ENCODE peak calls at places on chromosomes 13 and 19, in five cellular contexts. L, B, K, Y and J are unnamed samples. For H3K4me1, the result is how much of the 10 kb centered on the place peaks cover.

GRCh38 chr13:44160549-44161278 is 212.9 kb upstream of the SERP2 start:
- DNase-seq in L (no peak), B (no peak), K (no peak), Y (no peak), J (no peak)

GRCh38 chr13:112923962-112924361 is 45.1 kb upstream of the MCF2L start:
- DNase-seq in L (no peak), B (no peak), K (no peak), Y (no peak), J (no peak)

GRCh38 chr13:110301606-110302131 is 5.3 kb downstream of the COL4A1 start:
- DNase-seq in L (no peak), B (no peak), K (no peak), Y (no peak), J (no peak)

GRCh38 chr19:29404015-29404414 is 121.8 kb upstream of the VSTM2B start:
- DNase-seq in L (no peak), B (no peak), K (no peak), Y (no peak), J (no peak)

GRCh38 chr13:72728290-72728605 is 525 bp downstream of the BORA start:
- DNase-seq in L (no peak), B (no peak), K (no peak), Y (no peak), J (no peak)

GRCh38 chr13:42367836-42368235 is 95.9 kb downstream of the AKAP11 start:
- DNase-seq in L (no peak), B (no peak), K (no peak), Y (no peak), J (no peak)

GRCh38 chr13:98405690-98406344 is 171.1 kb downstream of the STK24 start:
- DNase-seq in L (no peak), B (no peak), K (no peak), Y (no peak), J (no peak)

GRCh38 chr19:53424968-53425597 is 6.7 kb upstream of the ZNF761 start:
- DNase-seq in L (peak), B (peak), K (peak), Y (peak), J (peak)

GRCh38 chr13:37295046-37295445 is 189.6 kb upstream of the CSNK1A1L start:
- DNase-seq in L (peak), B (no peak), K (no peak), Y (no peak), J (no peak)

GRCh38 chr19:18007939-18008673 is at the start of gene ARRDC2:
- DNase-seq in L (peak), B (peak), K (peak), Y (peak), J (peak)

GRCh38 chr13:113400621-113401451 is 36.9 kb upstream of the GRTP1 start:
- DNase-seq in L (peak), B (no peak), K (no peak), Y (no peak), J (no peak)

GRCh38 chr13:67069117-67069767 is 160.9 kb downstream of the PCDH9 start:
- DNase-seq in L (no peak), B (no peak), K (no peak), Y (no peak), J (no peak)

GRCh38 chr13:43472980-43473379 is 313.8 kb downstream of the ENOX1 start:
- DNase-seq in L (no peak), B (no peak), K (no peak), Y (no peak), J (no peak)

GRCh38 chr19:11268783-11269267 is 6.5 kb upstream of the DOCK6 start:
- DNase-seq in L (peak), B (peak), K (no peak), Y (peak), J (no peak)

GRCh38 chr19:3670258-3670795 is 29.9 kb downstream of the PIP5K1C start:
- DNase-seq in L (peak), B (peak), K (peak), Y (no peak), J (no peak)

GRCh38 chr19:35099155-35099896 is 16.3 kb upstream of the FXYD3 start:
- DNase-seq in L (no peak), B (no peak), K (no peak), Y (no peak), J (no peak)

GRCh38 chr13:64753606-64754005 is 2476.5 kb downstream of the PCDH9 start:
- DNase-seq in L (no peak), B (no peak), K (no peak), Y (no peak), J (no peak)

GRCh38 chr19:13018037-13018914 is 23.0 kb downstream of the NFIX start:
- DNase-seq in L (peak), B (peak), K (no peak), Y (peak), J (no peak)

GRCh38 chr19:54707932-54708331 is 16.3 kb upstream of the KIR3DL3 start:
- DNase-seq in L (no peak), B (no peak), K (no peak), Y (no peak), J (no peak)

GRCh38 chr13:67147257-67148218 is 82.6 kb downstream of the PCDH9 start:
- DNase-seq in L (no peak), B (no peak), K (no peak), Y (no peak), J (no peak)

GRCh38 chr13:21549633-21550032 is 54.3 kb downstream of the MICU2 start:
- DNase-seq in L (no peak), B (no peak), K (no peak), Y (no peak), J (no peak)

GRCh38 chr13:45364876-45365557 is 24.0 kb upstream of the TPT1 start:
- DNase-seq in L (no peak), B (no peak), K (no peak), Y (no peak), J (no peak)

GRCh38 chr13:22091222-22091970 is 420.5 kb downstream of the FGF9 start:
- DNase-seq in L (no peak), B (no peak), K (no peak), Y (no peak), J (no peak)

DNA sequence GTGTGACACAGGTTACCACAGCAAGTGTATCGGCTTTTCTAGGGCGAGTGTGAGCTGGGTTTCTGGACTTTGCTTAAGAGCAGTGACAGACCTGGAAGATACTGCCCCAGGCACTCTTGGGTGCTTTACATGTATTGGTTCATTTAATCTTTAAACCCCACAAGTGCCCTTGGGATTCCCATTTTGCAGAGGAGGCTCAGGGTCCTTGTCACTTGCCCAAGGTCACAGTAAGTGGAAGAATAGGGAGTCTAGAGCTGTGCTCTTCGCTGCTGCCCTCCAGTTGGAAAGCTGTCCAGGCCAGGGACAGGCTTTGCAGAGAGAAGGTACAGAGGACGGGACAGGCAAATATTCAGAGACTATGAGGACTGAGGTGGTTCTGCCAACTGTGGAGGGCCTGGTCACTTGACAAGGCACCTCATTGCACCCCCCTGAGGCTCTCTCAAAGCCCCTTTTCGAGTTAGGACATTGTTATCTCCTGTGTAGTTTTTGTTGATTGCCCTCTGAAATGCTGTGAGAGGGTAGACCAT is 42.4 kb downstream of the BBC3 start:
- DNase-seq in L (no peak), B (no peak), K (no peak), Y (no peak), J (no peak)
- H3K4me1 ChIP-seq in L (under half), B (under half), K (under half), Y (under half), J (under half)

DNA sequence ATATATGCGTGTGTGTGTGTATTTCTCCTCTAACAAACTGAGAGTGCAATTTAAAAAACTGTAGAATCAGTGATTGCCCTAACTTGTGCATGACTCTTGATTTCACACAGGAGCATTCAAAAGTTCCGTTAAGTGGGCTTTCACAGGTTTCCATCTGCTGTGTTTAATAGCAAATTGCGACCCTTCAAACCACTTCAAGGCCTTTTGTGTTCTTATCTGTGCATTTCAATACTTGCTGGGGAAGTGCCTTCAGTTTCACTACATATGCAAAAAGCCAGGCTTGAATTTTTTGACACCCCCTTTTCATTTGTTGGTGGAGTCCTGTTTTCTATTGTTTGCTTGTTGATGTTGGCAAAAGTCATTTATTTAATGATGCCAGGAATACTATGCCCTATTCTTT is 158.0 kb downstream of the TM9SF2 start:
- DNase-seq in L (no peak), B (no peak), K (no peak), Y (no peak), J (no peak)
- H3K27ac ChIP-seq in L (peak), B (no peak), K (peak), Y (no peak), J (no peak)

DNA sequence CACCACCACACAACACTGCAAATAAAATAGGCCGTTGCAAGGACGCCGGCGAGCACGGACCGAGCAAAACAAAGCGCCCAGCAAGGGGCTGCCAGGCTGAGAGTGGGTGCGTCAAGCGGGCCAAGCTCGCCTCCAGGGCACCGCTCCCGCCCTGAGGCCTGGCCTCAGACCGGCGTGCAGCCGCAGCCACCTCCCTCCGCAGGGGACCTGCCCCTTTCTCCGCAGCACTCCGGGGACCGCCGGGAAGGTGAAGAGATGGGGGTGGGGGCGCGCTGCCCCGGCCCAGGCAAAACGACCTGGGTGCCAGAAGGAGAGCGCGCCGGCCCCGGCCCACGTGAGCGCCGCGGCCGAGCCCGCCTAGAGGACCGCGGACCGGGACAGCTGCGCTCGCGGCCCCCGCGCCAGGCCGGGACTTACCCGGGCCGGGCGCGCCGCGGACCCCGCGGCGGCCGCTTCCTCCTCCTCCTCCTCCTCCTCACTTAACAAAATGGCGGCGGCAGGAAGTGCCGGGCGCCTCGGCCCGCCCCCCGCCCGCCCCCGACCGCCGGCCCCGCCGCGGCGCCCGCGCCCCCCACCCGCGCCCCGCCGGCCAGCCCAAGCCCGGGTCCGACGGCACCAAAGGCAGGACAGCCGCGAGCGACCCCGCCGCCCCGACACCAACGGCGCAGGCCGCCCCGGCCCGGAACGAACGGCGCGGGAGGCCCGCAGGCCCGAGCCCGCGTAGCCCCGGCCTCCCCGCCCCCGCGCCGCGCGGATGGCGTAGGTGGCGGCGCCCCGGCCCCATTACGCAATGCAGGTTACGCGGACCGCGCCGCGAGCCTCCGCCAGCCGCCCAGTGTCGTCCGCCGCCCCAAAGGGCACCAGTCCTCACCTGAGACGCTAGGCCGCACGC is 674 bp downstream of the BRD4 start:
- DNase-seq in L (peak), B (peak), K (no peak), Y (peak), J (no peak)
- H3K4me1 ChIP-seq in L (half or more), B (half or more), K (half or more), Y (under half), J (under half)

DNA sequence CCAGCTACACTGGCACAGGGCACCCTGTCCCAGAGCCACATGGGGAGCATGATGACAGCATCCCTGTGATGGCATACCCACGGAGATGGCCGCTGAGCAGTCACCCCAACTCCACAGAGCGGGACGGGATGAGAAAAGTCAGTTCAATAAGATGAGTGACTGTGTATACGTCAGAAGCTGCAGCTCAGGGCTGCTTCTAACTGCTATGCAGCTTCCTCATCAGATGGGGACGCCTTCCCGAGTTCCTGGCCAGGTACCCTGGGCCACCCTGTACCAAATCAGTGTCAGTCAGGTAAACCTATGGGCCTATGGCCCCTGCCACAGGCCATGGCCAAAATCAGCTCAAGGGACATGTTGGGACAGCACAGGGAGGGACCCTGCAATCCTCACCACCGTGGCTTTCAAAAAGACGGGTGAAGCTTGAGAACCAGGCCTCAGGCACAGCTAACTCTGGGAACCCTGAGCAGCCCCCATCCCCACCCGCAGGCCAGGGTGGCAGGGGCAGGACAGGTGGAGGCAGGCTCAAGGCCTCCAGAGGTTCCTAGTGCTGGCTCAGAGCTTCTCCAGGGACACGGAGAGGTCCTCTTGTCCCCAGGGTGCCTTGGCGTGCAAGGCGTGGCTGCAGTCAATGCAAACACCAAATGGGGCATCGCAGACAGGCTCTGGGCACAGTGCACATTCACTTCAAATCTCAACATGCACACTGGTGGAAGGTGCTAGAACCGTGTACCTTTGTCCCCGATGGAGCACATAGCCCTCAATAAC is 122.4 kb downstream of the TUBA3C start:
- DNase-seq in L (no peak), B (no peak), K (no peak), Y (no peak), J (no peak)
- H3K27ac ChIP-seq in L (no peak), B (no peak), K (no peak), Y (no peak), J (no peak)

GRCh38 chr13:51623473-51623872 is 39.2 kb downstream of the WDFY2 start:
- DNase-seq in L (no peak), B (no peak), K (no peak), Y (no peak), J (no peak)
- H3K4me1 ChIP-seq in L (half or more), B (under half), K (half or more), Y (half or more), J (under half)